ENCODE peak calls at places on chromosome 9, in four cellular contexts. S is ovary, U is left lung, I is esophagus muscularis mucosa. L is an unnamed sample. For H3K36me3, the result is how much of the 10 kb centered on the place peaks cover.

GRCh38 chr9:134314039-134314949 is 12.0 kb upstream of the RXRA start:
- DNase-seq in S (peak), U (peak), I (no peak), L (no peak)

GRCh38 chr9:108040783-108041182 is 551.2 kb upstream of the KLF4 start:
- DNase-seq in S (no peak), I (no peak), U (no peak), L (peak)

GRCh38 chr9:119298076-119298853 is 71.0 kb downstream of the BRINP1 start:
- DNase-seq in S (no peak), U (no peak), I (no peak), L (peak)

GRCh38 chr9:119284587-119285337 is 84.5 kb downstream of the BRINP1 start:
- DNase-seq in I (no peak), S (no peak), U (no peak), L (no peak)

GRCh38 chr9:7976167-7976755 is 176.7 kb upstream of the DMAC1 start:
- DNase-seq in I (no peak), U (no peak), S (no peak), L (no peak)

GRCh38 chr9:93397664-93398381 is 53.7 kb upstream of the FAM120A start:
- DNase-seq in I (no peak), U (no peak), S (no peak), L (peak)

GRCh38 chr9:129022037-129022436 is 6.1 kb downstream of the SH3GLB2 start:
- DNase-seq in S (no peak), I (no peak), U (no peak), L (no peak)

GRCh38 chr9:133782157-133783130 is 44.3 kb upstream of the SARDH start:
- DNase-seq in U (peak), I (no peak), S (peak), L (peak)

GRCh38 chr9:110156416-110156815 is 51.5 kb downstream of the C9orf152 start:
- DNase-seq in I (no peak), S (no peak), U (no peak), L (no peak)

GRCh38 chr9:137083418-137084004 is 3.3 kb upstream of the MAN1B1 start:
- DNase-seq in S (no peak), U (peak), I (peak), L (peak)

GRCh38 chr9:1980387-1980786 is 34.8 kb upstream of the SMARCA2 start:
- DNase-seq in I (no peak), U (no peak), S (no peak), L (no peak)

GRCh38 chr9:92642599-92642998 is 27.3 kb downstream of the IPPK start:
- DNase-seq in I (no peak), U (peak), S (peak), L (no peak)

GRCh38 chr9:132412089-132412488 is 2.1 kb downstream of the CFAP77 start:
- DNase-seq in S (no peak), I (no peak), U (no peak), L (no peak)

GRCh38 chr9:12680341-12680740 is 12.8 kb upstream of the TYRP1 start:
- DNase-seq in S (no peak), I (no peak), U (no peak), L (peak)

GRCh38 chr9:8020161-8020560 is 220.6 kb upstream of the DMAC1 start:
- DNase-seq in S (no peak), I (no peak), U (no peak), L (no peak)

GRCh38 chr9:81776834-81777233 is 87.5 kb upstream of the TLE1 start:
- DNase-seq in U (no peak), I (no peak), S (no peak), L (no peak)

GRCh38 chr9:127897194-127897692 is 2.2 kb downstream of the ST6GALNAC6 start:
- DNase-seq in I (peak), U (peak), S (peak), L (no peak)

GRCh38 chr9:36671561-36671960 is 98.9 kb downstream of the MELK start:
- DNase-seq in I (no peak), S (no peak), U (no peak), L (no peak)

GRCh38 chr9:87327567-87328125 is 170.0 kb upstream of the DAPK1 start:
- DNase-seq in U (no peak), S (no peak), I (no peak), L (peak)

GRCh38 chr9:101566904-101567724 is 27.7 kb downstream of the PPP3R2 start:
- DNase-seq in S (no peak), I (no peak), U (no peak), L (peak)
- TF ChIP-seq CTCF in S (no peak), I (no peak), U (no peak), L (peak)

GRCh38 chr9:112348257-112348992 is 15.0 kb upstream of the PTBP3 start:
- DNase-seq in S (peak), I (no peak), U (peak), L (peak)
- H3K4me3 ChIP-seq in S (peak), I (peak), U (peak), L (peak)

DNA sequence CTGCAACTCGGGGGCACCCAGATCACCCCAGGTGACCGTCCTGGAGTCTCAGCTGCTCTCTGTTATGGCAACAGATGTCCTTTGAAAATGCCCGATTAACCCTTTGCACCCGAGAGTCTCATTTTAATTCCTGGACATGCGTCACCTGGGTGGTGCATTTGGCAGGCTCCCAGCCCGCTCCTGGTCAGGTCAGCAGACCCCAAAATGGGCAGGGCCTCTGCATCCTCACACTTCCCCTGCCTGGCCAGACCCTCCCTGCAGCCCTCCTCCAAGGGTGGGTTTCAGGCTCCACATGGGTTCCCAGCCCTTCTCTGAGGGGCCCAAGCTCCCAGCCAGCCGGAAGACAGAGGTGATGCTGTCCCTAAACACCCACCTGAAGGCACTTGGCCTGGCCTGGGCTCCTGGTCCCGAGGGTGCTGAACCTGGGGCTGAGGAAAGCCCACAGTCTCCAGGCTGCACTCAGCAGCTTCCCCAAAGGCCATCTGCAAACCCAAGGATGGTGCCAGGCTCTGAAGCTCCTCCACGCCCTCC is 69.4 kb downstream of the PSMB7 start:
- DNase-seq in S (no peak), I (no peak), U (peak), L (no peak)
- H3K36me3 ChIP-seq in S (under half), I (half or more), U (half or more), L (under half)

GRCh38 chr9:120974921-120975320 is 48.3 kb upstream of the TRAF1 start:
- DNase-seq in S (no peak), I (peak), U (no peak), L (no peak)
- TF ChIP-seq CTCF in S (no peak), I (no peak), U (no peak), L (no peak)

GRCh38 chr9:30575218-30575617 is 1809.2 kb upstream of the ACO1 start:
- DNase-seq in U (peak), I (no peak), S (no peak), L (no peak)
- H3K4me3 ChIP-seq in U (no peak), I (no peak), S (no peak), L (no peak)

GRCh38 chr9:94934816-94935328 is 208.4 kb downstream of the AOPEP start:
- DNase-seq in U (no peak), I (no peak), S (no peak), L (no peak)
- H3K36me3 ChIP-seq in U (under half), I (under half), S (under half), L (under half)